ENCODE peak calls at places on chromosomes 6 and 20, in nine cellular contexts. F, U, L, B, D, N, Y, X and E are unnamed samples.

GRCh38 chr6:109121411-109121810 is 26.1 kb downstream of the CEP57L1 start:
- DNase-seq in X (no peak), U (no peak), F (no peak), L (no peak), Y (no peak), B (no peak), N (no peak), D (no peak), E (no peak)

GRCh38 chr6:136923116-136923953 is 1.2 kb downstream of the SLC35D3 start:
- DNase-seq in X (no peak), D (peak; percentile 38), U (no peak), F (no peak), N (no peak), L (peak; percentile 10), Y (no peak), B (no peak), E (peak; percentile 15)

GRCh38 chr20:44961868-44962267 is 1.7 kb upstream of the TOMM34 start:
- DNase-seq in U (no peak), B (no peak), X (no peak), Y (no peak), D (no peak), L (no peak), N (no peak), F (no peak), E (no peak)

GRCh38 chr6:137866200-137866913 is 702 bp upstream of the TNFAIP3 start:
- DNase-seq in L (peak; percentile 65), D (peak; percentile 80), X (no peak), Y (no peak), U (no peak), B (peak; percentile 69), F (peak; percentile 65), N (no peak), E (peak; percentile 60)

GRCh38 chr20:47540443-47541354 is 39.0 kb downstream of the NCOA3 start:
- DNase-seq in L (no peak), F (no peak), X (no peak), B (no peak), N (no peak), U (no peak), D (no peak), Y (no peak), E (peak; percentile 28)

GRCh38 chr6:170124836-170125235 is 166.0 kb downstream of the DLL1 start:
- DNase-seq in D (no peak), Y (no peak), B (no peak), F (peak; percentile 8), N (peak; percentile 25), U (no peak), L (no peak), X (no peak), E (peak; percentile 5)

GRCh38 chr20:58078741-58079522 is 149.5 kb downstream of the ANKRD60 start:
- DNase-seq in Y (no peak), N (peak; percentile 17), X (no peak), U (no peak), F (no peak), D (no peak), L (no peak), B (peak; percentile 12), E (no peak)

GRCh38 chr20:58714923-58715708 is 22.5 kb downstream of the NPEPL1 start:
- DNase-seq in L (no peak), D (peak; percentile 38), U (no peak), X (no peak), Y (peak; percentile 8), N (peak; percentile 9), F (peak; percentile 3), B (peak; percentile 7), E (no peak)

GRCh38 chr6:170082067-170082466 is 208.8 kb downstream of the DLL1 start:
- DNase-seq in X (no peak), B (peak; percentile 10), Y (peak; percentile 5), U (no peak), L (no peak), F (no peak), D (no peak), N (no peak), E (no peak)

GRCh38 chr20:53028337-53029007 is 56.3 kb downstream of the TSHZ2 start:
- DNase-seq in X (no peak), D (no peak), N (no peak), U (no peak), F (no peak), L (no peak), Y (no peak), B (no peak), E (no peak)

GRCh38 chr6:110415297-110415916 is at the start of gene DDO:
- DNase-seq in B (peak; percentile 45), X (peak; percentile 14), U (no peak), L (no peak), Y (peak; percentile 86), F (no peak), D (peak; percentile 89), N (peak; percentile 47), E (peak; percentile 98)

GRCh38 chr6:373773-374724 is 17.5 kb upstream of the IRF4 start:
- DNase-seq in U (no peak), N (no peak), D (no peak), Y (no peak), F (no peak), L (no peak), B (no peak), X (peak; percentile 60), E (no peak)

DNA sequence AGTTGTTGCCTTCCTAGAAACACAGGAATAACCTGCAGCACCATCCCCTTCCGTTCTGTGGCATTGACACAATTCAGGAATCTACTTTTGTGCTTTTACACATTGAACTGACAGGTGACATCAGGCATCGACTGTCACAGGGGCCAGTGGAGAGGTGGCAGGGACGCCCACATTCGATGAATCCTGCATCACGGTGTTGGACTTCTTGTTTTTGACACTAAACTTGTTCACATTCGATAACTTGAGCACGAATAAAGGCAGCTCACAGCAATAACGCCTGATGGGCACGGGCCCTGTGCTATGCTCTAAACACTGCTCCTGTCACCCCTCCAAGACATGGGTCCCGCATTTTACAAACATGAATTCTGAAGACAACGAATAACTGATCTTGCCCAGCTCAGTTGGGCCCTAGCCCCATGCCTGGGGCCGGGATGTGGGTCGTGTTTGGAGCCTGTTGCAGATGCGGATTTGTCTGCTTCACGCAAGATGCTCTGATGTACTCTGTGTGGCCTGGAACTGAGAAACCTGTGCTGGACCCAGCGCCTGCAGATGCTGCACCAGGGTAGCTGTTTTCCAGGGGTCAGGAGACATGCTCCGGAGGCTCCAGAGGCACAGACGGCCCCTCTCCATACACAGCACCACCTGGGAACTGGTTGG is 75.7 kb downstream of the TTLL2 start:
- DNase-seq in F (no peak), D (no peak), X (no peak), N (peak; percentile 13), B (no peak), Y (no peak), L (no peak), U (no peak), E (no peak)
- H3K9me3 ChIP-seq in F (no peaks in the 10 kb centered on the region), D (no peaks in the 10 kb centered on the region), X (no peaks in the 10 kb centered on the region), N (no peaks in the 10 kb centered on the region), B (no peaks in the 10 kb centered on the region), Y (no peaks in the 10 kb centered on the region), L (no peaks in the 10 kb centered on the region), U (no peaks in the 10 kb centered on the region), E (no peaks in the 10 kb centered on the region)

GRCh38 chr20:26163890-26164289 is 467.2 kb upstream of the ZNF337 start:
- DNase-seq in X (no peak), U (no peak), B (no peak), Y (no peak), L (no peak), N (no peak), F (no peak), D (no peak), E (no peak)
- H3K9me3 ChIP-seq in X (no peaks in the 10 kb centered on the region), U (no peaks in the 10 kb centered on the region), B (no peaks in the 10 kb centered on the region), Y (no peaks in the 10 kb centered on the region), L (no peaks in the 10 kb centered on the region), N (no peaks in the 10 kb centered on the region), F (no peaks in the 10 kb centered on the region), D (no peaks in the 10 kb centered on the region), E (no peaks in the 10 kb centered on the region)

GRCh38 chr20:56194042-56194441 is 54.5 kb upstream of the MC3R start:
- DNase-seq in B (no peak), L (no peak), N (no peak), U (no peak), X (no peak), F (no peak), D (no peak), Y (no peak), E (no peak)

GRCh38 chr20:56200456-56200855 is 48.1 kb upstream of the MC3R start:
- DNase-seq in B (no peak), D (no peak), U (no peak), F (no peak), Y (no peak), L (no peak), N (no peak), X (no peak), E (no peak)

DNA sequence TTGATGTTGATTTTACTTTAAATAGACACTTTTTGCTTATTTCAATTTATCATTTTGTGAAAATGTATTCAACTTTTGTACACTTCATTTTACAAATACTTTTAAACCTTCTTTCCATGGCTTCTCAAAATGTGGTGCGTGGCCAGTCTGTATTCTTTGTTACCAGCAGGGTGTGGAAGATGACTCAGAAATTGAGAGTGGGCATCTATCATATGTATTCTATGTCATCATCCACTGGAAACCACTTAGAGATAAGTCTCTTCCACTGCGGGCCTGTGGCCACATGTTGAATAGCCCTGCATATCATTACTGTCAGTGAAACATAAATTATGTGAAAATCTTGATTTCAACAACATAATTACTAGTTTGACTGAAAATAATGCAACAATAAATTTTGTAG is 52.6 kb upstream of the MC3R start:
- DNase-seq in Y (no peak), B (no peak), U (no peak), F (no peak), L (no peak), D (no peak), N (no peak), X (no peak), E (no peak)
- H3K9me3 ChIP-seq in Y (peaks cover 22% of the 10 kb centered on the region), B (no peaks in the 10 kb centered on the region), U (peaks cover 4% of the 10 kb centered on the region), F (no peaks in the 10 kb centered on the region), L (no peaks in the 10 kb centered on the region), D (peaks cover 10% of the 10 kb centered on the region), N (no peaks in the 10 kb centered on the region), X (no peaks in the 10 kb centered on the region), E (no peaks in the 10 kb centered on the region)

GRCh38 chr6:36079596-36079995 is 50.7 kb upstream of the MAPK13 start:
- DNase-seq in X (no peak), U (no peak), N (no peak), F (no peak), L (no peak), B (no peak), D (no peak), Y (no peak), E (no peak)

GRCh38 chr6:36078159-36078558 is 50.6 kb downstream of the MAPK14 start:
- DNase-seq in U (no peak), D (no peak), Y (no peak), N (no peak), X (no peak), B (no peak), L (no peak), F (no peak), E (no peak)

GRCh38 chr6:36089048-36089447 is 41.3 kb upstream of the MAPK13 start:
- DNase-seq in U (no peak), N (no peak), X (no peak), L (no peak), F (no peak), Y (no peak), B (no peak), D (no peak), E (no peak)

GRCh38 chr6:36082318-36082717 is 48.0 kb upstream of the MAPK13 start:
- DNase-seq in L (no peak), D (no peak), X (no peak), B (no peak), Y (no peak), N (no peak), F (no peak), U (no peak), E (no peak)

DNA sequence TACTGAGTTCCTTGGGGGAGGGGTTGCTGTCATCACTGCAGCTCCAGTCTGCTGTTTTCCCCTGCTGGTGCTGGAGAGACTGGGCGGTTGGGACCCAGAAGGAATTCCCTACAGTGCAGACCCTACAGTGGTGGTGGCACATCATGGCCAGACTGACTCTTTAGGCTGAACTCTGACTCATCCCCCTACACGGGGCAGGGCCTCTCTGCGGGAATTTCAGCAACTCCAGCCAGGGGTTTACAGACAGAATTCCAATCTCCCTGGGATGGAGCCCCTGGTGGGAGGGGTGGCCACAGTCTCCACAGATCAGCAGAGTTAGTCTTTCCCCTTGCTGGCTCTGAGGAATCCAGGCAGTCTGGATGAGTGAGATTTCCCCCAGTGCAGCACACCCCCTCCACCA is 46.9 kb upstream of the MAPK13 start:
- DNase-seq in N (no peak), X (no peak), U (no peak), F (no peak), L (no peak), B (no peak), Y (no peak), D (no peak), E (no peak)
- H3K9me3 ChIP-seq in N (no peaks in the 10 kb centered on the region), X (no peaks in the 10 kb centered on the region), U (no peaks in the 10 kb centered on the region), F (no peaks in the 10 kb centered on the region), L (peaks cover 25% of the 10 kb centered on the region), B (no peaks in the 10 kb centered on the region), Y (peaks cover 5% of the 10 kb centered on the region), D (no peaks in the 10 kb centered on the region), E (no peaks in the 10 kb centered on the region)